ENCODE peak calls at places on chromosomes 7 and 10, in nine cellular contexts. U is PC-3, I is IMR-90, M is fibroblast of lung, B is neural progenitor cell, G is DND-41, K is astrocyte, S is MM.1S, C is colonic mucosa. J is an unnamed sample.

GRCh38 chr7:79692015-79692414 is 238.5 kb upstream of the MAGI2 start:
- DNase-seq in U (peak; percentile 71), I (peak; percentile 93), M (peak; percentile 84), B (no peak), G (no peak), K (peak; percentile 79), S (no peak), C (no peak), J (no peak)

GRCh38 chr10:1933215-1933614 is 195.9 kb upstream of the ADARB2 start:
- DNase-seq in U (no peak), I (no peak), M (no peak), B (no peak), G (no peak), K (no peak), S (no peak), C (no peak), J (no peak)

GRCh38 chr10:98338318-98338717 is 70.3 kb upstream of the LOXL4 start:
- DNase-seq in U (peak; percentile 25), I (peak; percentile 23), M (peak; percentile 74), B (no peak), G (no peak), K (peak; percentile 67), S (no peak), C (no peak), J (no peak)

GRCh38 chr7:92425311-92425947 is 21.9 kb upstream of the GATAD1 start:
- DNase-seq in U (no peak), I (no peak), M (no peak), B (peak; percentile 25), G (peak; percentile 17), K (no peak), S (peak; percentile 24), C (peak; percentile 43), J (peak; percentile 71)

GRCh38 chr10:129771576-129772471 is 192.2 kb downstream of the EBF3 start:
- DNase-seq in U (no peak), I (no peak), M (no peak), B (no peak), G (no peak), K (no peak), S (no peak), C (peak; percentile 7), J (peak; percentile 46)

GRCh38 chr7:85554294-85554877 is 367.5 kb upstream of the SEMA3D start:
- DNase-seq in U (peak; percentile 82), I (peak; percentile 82), M (peak; percentile 71), B (peak; percentile 77), G (peak; percentile 15), K (peak; percentile 67), S (peak; percentile 70), C (peak; percentile 20), J (no peak)

GRCh38 chr10:48251525-48252353 is 22.8 kb downstream of the FRMPD2 start:
- DNase-seq in U (peak; percentile 43), I (no peak), M (no peak), B (no peak), G (peak; percentile 5), K (no peak), S (no peak), C (peak; percentile 37), J (peak; percentile 91)

GRCh38 chr10:22420787-22421517 is 75.7 kb downstream of the SPAG6 start:
- DNase-seq in U (peak; percentile 57), I (peak; percentile 16), M (no peak), B (no peak), G (no peak), K (no peak), S (peak; percentile 72), C (no peak), J (no peak)

GRCh38 chr7:18386590-18386989 is 109.0 kb upstream of the HDAC9 start:
- DNase-seq in U (no peak), I (no peak), M (no peak), B (no peak), G (no peak), K (no peak), S (no peak), C (no peak), J (no peak)

GRCh38 chr7:75945297-75946168 is 30.6 kb downstream of the POR start:
- DNase-seq in U (peak; percentile 46), I (peak; percentile 35), M (peak; percentile 29), B (no peak), G (no peak), K (no peak), S (no peak), C (no peak), J (peak; percentile 54)

GRCh38 chr7:27171636-27172387 is 2.3 kb downstream of the HOXA10 start:
- DNase-seq in U (no peak), I (no peak), M (no peak), B (peak; percentile 50), G (no peak), K (no peak), S (no peak), C (no peak), J (peak; percentile 68)

GRCh38 chr10:33559105-33559504 is 224.6 kb upstream of the NRP1 start:
- DNase-seq in U (peak; percentile 100), I (peak; percentile 79), M (peak; percentile 98), B (no peak), G (peak; percentile 14), K (peak; percentile 98), S (no peak), C (no peak), J (no peak)

GRCh38 chr10:123636598-123637325 is 29.4 kb upstream of the GPR26 start:
- DNase-seq in U (no peak), I (no peak), M (no peak), B (no peak), G (no peak), K (no peak), S (no peak), C (no peak), J (no peak)

GRCh38 chr7:87784424-87784823 is 91.7 kb downstream of the SLC25A40 start:
- DNase-seq in U (peak; percentile 13), I (peak; percentile 4), M (no peak), B (no peak), G (no peak), K (no peak), S (peak; percentile 46), C (no peak), J (no peak)

GRCh38 chr7:90593205-90593604 is 2.9 kb upstream of the CDK14 start:
- DNase-seq in U (no peak), I (no peak), M (no peak), B (no peak), G (no peak), K (no peak), S (no peak), C (no peak), J (no peak)

GRCh38 chr10:1293636-1294440 is 237.7 kb downstream of the WDR37 start:
- DNase-seq in U (no peak), I (no peak), M (no peak), B (peak; percentile 58), G (no peak), K (no peak), S (no peak), C (no peak), J (no peak)

GRCh38 chr10:132710036-132710686 is 75.8 kb downstream of the NKX6-2 start:
- DNase-seq in U (no peak), I (no peak), M (no peak), B (no peak), G (no peak), K (no peak), S (no peak), C (no peak), J (peak; percentile 70)

GRCh38 chr7:94618134-94618533 is 37.8 kb downstream of the SGCE start:
- DNase-seq in U (no peak), I (no peak), M (no peak), B (no peak), G (no peak), K (no peak), S (no peak), C (no peak), J (no peak)

GRCh38 chr10:36880898-36881297 is 244.5 kb upstream of the ANKRD30A start:
- DNase-seq in U (peak; percentile 93), I (peak; percentile 56), M (peak; percentile 14), B (peak; percentile 36), G (no peak), K (no peak), S (peak; percentile 34), C (no peak), J (no peak)

GRCh38 chr7:54802841-54803240 is 43.8 kb upstream of the SEC61G start:
- DNase-seq in U (peak; percentile 71), I (peak; percentile 63), M (peak; percentile 57), B (no peak), G (no peak), K (peak; percentile 23), S (no peak), C (no peak), J (no peak)

DNA sequence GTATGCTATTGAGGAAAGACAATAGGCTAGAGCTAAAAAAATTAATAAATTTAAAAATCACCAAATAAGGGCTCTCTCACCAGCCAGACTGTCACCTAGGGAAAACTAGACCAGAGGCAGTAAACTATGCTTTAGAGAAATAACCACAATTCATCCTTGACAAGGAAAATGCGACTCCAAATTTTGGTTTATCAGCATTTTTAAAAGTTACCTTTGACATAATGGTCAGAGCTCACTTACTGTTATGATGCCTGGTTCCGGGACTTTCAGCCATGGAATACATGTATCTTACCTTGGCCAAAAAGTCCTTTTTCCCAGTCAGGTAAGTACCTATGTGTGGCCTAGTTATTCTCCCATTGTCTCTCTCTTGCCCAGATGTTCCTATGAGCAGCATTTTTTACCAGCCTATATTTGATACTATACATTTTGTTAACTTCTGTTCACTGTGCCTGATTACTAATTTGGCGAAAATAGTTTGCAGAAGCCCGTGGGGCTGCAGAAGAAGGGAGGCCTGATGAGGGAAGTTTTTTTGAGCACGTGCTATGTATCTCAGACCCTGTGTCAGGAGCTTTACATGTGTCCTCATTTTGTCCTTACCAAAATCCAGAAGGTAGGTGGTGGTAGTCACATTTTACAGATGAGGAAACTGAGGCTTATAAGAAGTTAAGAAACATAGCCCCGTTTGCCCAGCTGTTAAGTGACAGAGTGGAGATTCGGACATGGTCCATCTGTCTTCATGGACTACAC is 149.7 kb downstream of the CELF2 start:
- DNase-seq in U (no peak), I (no peak), M (no peak), B (no peak), G (no peak), K (no peak), S (peak; percentile 32), C (no peak), J (no peak)
- H3K9ac ChIP-seq in U (no peak overlapping the region), I (no peak overlapping the region), M (no peak overlapping the region), B (no peak overlapping the region), G (peak overlapping the region; percentile 92), K (no peak overlapping the region), S (peak overlapping the region; percentile 98), C (peak overlapping the region; percentile 21), J (no peak overlapping the region)

GRCh38 chr7:130356760-130357611 is 12.4 kb downstream of the CPA5 start:
- DNase-seq in U (peak; percentile 96), I (peak; percentile 91), M (peak; percentile 94), B (no peak), G (no peak), K (peak; percentile 92), S (no peak), C (no peak), J (peak; percentile 91)
- H3K4me3 ChIP-seq in U (peak overlapping the region; percentile 38), I (no peak overlapping the region), M (no peak overlapping the region), B (no peak overlapping the region), G (no peak overlapping the region), K (no peak overlapping the region), S (no peak overlapping the region), C (no peak overlapping the region), J (no peak overlapping the region)

GRCh38 chr7:106255246-106255645 is 29.5 kb downstream of the NAMPT start:
- DNase-seq in U (no peak), I (no peak), M (no peak), B (no peak), G (no peak), K (no peak), S (no peak), C (no peak), J (no peak)
- H3K9me3 ChIP-seq in U (no peaks in the 10 kb centered on the region), I (no peaks in the 10 kb centered on the region), M (no peaks in the 10 kb centered on the region), B (no peaks in the 10 kb centered on the region), G (no peaks in the 10 kb centered on the region), K (no peaks in the 10 kb centered on the region), S (no peaks in the 10 kb centered on the region), C (no peaks in the 10 kb centered on the region), J (no peaks in the 10 kb centered on the region)

GRCh38 chr7:132081686-132082085 is 494.6 kb downstream of the PLXNA4 start:
- DNase-seq in U (no peak), I (no peak), M (no peak), B (no peak), G (no peak), K (no peak), S (no peak), C (no peak), J (no peak)
- H3K9ac ChIP-seq in U (no peak overlapping the region), I (no peak overlapping the region), M (no peak overlapping the region), B (no peak overlapping the region), G (no peak overlapping the region), K (no peak overlapping the region), S (no peak overlapping the region), C (no peak overlapping the region), J (no peak overlapping the region)